ENCODE peak calls at places on chromosomes 2 and 18, in six cellular contexts. V is mucosa of descending colon, P is immature natural killer cell, J is ACHN, Q is AG04450, I is iris pigment epithelial cell. X is an unnamed sample.

GRCh38 chr2:3620834-3621233 is 25.9 kb downstream of the COLEC11 start:
- DNase-seq in Q (no peak), I (peak), V (no peak), J (no peak), P (no peak), X (no peak)

GRCh38 chr2:174180837-174181236 is 67.5 kb downstream of the OLA1 start:
- DNase-seq in V (no peak), Q (no peak), J (no peak), I (no peak), P (no peak), X (no peak)

GRCh38 chr2:30789670-30790210 is 17.5 kb downstream of the CAPN13 start:
- DNase-seq in I (no peak), P (no peak), J (no peak), Q (no peak), V (no peak), X (no peak)

GRCh38 chr2:27306657-27307544 is 1.3 kb downstream of the UCN start:
- DNase-seq in J (no peak), V (no peak), P (peak), I (no peak), Q (no peak), X (no peak)

GRCh38 chr18:76209597-76209996 is 285.4 kb downstream of the ZNF516 start:
- DNase-seq in Q (peak), V (no peak), J (no peak), I (no peak), P (no peak), X (no peak)

GRCh38 chr2:45643543-45644542 is 7.6 kb upstream of the PRKCE start:
- DNase-seq in V (peak), P (peak), J (peak), Q (no peak), I (peak), X (peak)

GRCh38 chr18:49626842-49627360 is 65.0 kb downstream of the LIPG start:
- DNase-seq in P (no peak), J (no peak), I (no peak), V (no peak), Q (no peak), X (no peak)

GRCh38 chr2:146489386-146489785 is 1355.4 kb upstream of the ACVR2A start:
- DNase-seq in I (peak), Q (no peak), P (no peak), V (no peak), J (no peak), X (no peak)

GRCh38 chr2:200596774-200597173 is 11.0 kb downstream of the AOX1 start:
- DNase-seq in I (no peak), Q (no peak), J (no peak), P (no peak), V (peak), X (no peak)

GRCh38 chr2:149001496-149001895 is 37.0 kb upstream of the LYPD6B start:
- DNase-seq in Q (no peak), P (no peak), I (no peak), J (no peak), V (no peak), X (no peak)

GRCh38 chr2:182625814-182626213 is 90.2 kb upstream of the DNAJC10 start:
- DNase-seq in Q (no peak), J (no peak), V (no peak), P (no peak), I (no peak), X (no peak)

GRCh38 chr2:27085670-27086089 is 892 bp upstream of the KHK start:
- DNase-seq in V (peak), Q (no peak), I (peak), J (peak), P (no peak), X (peak)

GRCh38 chr2:202149155-202149762 is 76.2 kb downstream of the KIAA2012 start:
- DNase-seq in J (no peak), P (no peak), V (no peak), I (peak), Q (no peak), X (no peak)

GRCh38 chr18:63829886-63830285 is 54.7 kb downstream of the SERPINB7 start:
- DNase-seq in J (no peak), V (no peak), Q (no peak), P (no peak), I (no peak), X (no peak)

GRCh38 chr2:40431600-40431955 is 20.3 kb downstream of the SLC8A1 start:
- DNase-seq in I (peak), J (no peak), Q (peak), V (no peak), P (no peak), X (no peak)

GRCh38 chr2:159617651-159618050 is 1.3 kb upstream of the BAZ2B start:
- DNase-seq in I (peak), V (no peak), J (peak), Q (no peak), P (no peak), X (no peak)

GRCh38 chr2:37117566-37117965 is 33.2 kb downstream of the GPATCH11 start:
- DNase-seq in Q (no peak), I (no peak), P (no peak), V (no peak), J (no peak), X (no peak)

GRCh38 chr2:240604291-240604938 is 17.9 kb downstream of the CAPN10 start:
- DNase-seq in Q (no peak), P (no peak), J (peak), V (peak), I (peak), X (peak)

GRCh38 chr2:228615501-228615900 is 434.0 kb upstream of the SPHKAP start:
- DNase-seq in I (no peak), J (no peak), V (no peak), P (no peak), Q (no peak), X (no peak)

GRCh38 chr18:42182728-42183700 is 228.0 kb downstream of the PIK3C3 start:
- DNase-seq in I (peak), P (no peak), Q (no peak), V (no peak), J (peak), X (no peak)

GRCh38 chr2:127612111-127612822 is 33.7 kb upstream of the GPR17 start:
- DNase-seq in P (no peak), Q (no peak), V (no peak), J (no peak), I (no peak), X (no peak)

GRCh38 chr2:24241528-24241927 is 66.7 kb downstream of the FAM228A start:
- DNase-seq in Q (no peak), V (no peak), I (no peak), P (no peak), J (no peak), X (no peak)

GRCh38 chr2:54879598-54880355 is 156.3 kb downstream of the EML6 start:
- DNase-seq in P (no peak), V (peak), Q (no peak), J (no peak), I (no peak), X (no peak)

GRCh38 chr2:168758970-168759820 is 43.2 kb upstream of the NOSTRIN start:
- DNase-seq in J (peak), V (no peak), I (peak), P (peak), Q (peak), X (peak)

GRCh38 chr2:21423854-21424253 is 300.1 kb downstream of the TDRD15 start:
- DNase-seq in I (peak), Q (no peak), J (no peak), V (no peak), P (no peak), X (no peak)

GRCh38 chr2:120985997-120986651 is 250.5 kb downstream of the GLI2 start:
- DNase-seq in P (no peak), V (no peak), J (no peak), Q (no peak), I (no peak), X (no peak)

GRCh38 chr2:223314831-223315230 is 262.8 kb downstream of the KCNE4 start:
- DNase-seq in P (no peak), J (no peak), I (no peak), V (no peak), Q (no peak), X (no peak)

GRCh38 chr2:117714110-117714509 is 100.4 kb upstream of the DDX18 start:
- DNase-seq in V (no peak), I (no peak), J (no peak), P (no peak), Q (no peak), X (no peak)

GRCh38 chr2:2715036-2715818 is 384.2 kb upstream of the MYT1L start:
- DNase-seq in I (no peak), P (no peak), Q (no peak), J (no peak), V (no peak), X (no peak)

GRCh38 chr18:2547477-2548087 is 23.7 kb downstream of the METTL4 start:
- DNase-seq in Q (peak), J (peak), I (peak), P (peak), V (no peak), X (peak)

GRCh38 chr2:99430614-99431258 is 59.1 kb downstream of the REV1 start:
- DNase-seq in I (peak), J (no peak), P (no peak), Q (peak), V (no peak), X (no peak)

GRCh38 chr2:219058541-219059374 is 2.0 kb downstream of the IHH start:
- DNase-seq in J (peak), I (no peak), V (peak), Q (no peak), P (no peak), X (no peak)